ENCODE peak calls at places on chromosomes 2 and 18, in four cellular contexts. E is HepG2, I is GM12878, A is K562. S is an unnamed sample.

GRCh38 chr2:165952600-165953210 is 871 bp downstream of the TTC21B start:
- DNase-seq in A (no peak), I (no peak), E (peak; percentile 12), S (no peak)

GRCh38 chr2:171763602-171764001 is 76.3 kb downstream of the DYNC1I2 start:
- DNase-seq in A (no peak), I (no peak), E (peak; percentile 54), S (no peak)

GRCh38 chr18:32771871-32772499 is 838 bp downstream of the KLHL14 start:
- DNase-seq in I (no peak), A (no peak), E (no peak), S (peak; percentile 62)

GRCh38 chr2:9644603-9645002 is 13.8 kb upstream of the YWHAQ start:
- DNase-seq in E (no peak), A (no peak), I (no peak), S (no peak)

GRCh38 chr2:41981417-41981816 is 66.4 kb upstream of the PKDCC start:
- DNase-seq in A (no peak), E (no peak), I (no peak), S (no peak)

GRCh38 chr2:185316383-185316782 is 422.2 kb upstream of the FSIP2 start:
- DNase-seq in E (peak; percentile 9), I (peak; percentile 2), A (no peak), S (no peak)

GRCh38 chr2:80020061-80020460 is 284.5 kb downstream of the LRRTM1 start:
- DNase-seq in E (no peak), I (no peak), A (no peak), S (no peak)

GRCh38 chr2:241559489-241560180 is 1.1 kb downstream of the BOK start:
- DNase-seq in E (peak; percentile 61), I (no peak), A (peak; percentile 42), S (no peak)

GRCh38 chr2:12486205-12487118 is 230.3 kb upstream of the TRIB2 start:
- DNase-seq in I (no peak), A (no peak), E (peak; percentile 29), S (no peak)

DNA sequence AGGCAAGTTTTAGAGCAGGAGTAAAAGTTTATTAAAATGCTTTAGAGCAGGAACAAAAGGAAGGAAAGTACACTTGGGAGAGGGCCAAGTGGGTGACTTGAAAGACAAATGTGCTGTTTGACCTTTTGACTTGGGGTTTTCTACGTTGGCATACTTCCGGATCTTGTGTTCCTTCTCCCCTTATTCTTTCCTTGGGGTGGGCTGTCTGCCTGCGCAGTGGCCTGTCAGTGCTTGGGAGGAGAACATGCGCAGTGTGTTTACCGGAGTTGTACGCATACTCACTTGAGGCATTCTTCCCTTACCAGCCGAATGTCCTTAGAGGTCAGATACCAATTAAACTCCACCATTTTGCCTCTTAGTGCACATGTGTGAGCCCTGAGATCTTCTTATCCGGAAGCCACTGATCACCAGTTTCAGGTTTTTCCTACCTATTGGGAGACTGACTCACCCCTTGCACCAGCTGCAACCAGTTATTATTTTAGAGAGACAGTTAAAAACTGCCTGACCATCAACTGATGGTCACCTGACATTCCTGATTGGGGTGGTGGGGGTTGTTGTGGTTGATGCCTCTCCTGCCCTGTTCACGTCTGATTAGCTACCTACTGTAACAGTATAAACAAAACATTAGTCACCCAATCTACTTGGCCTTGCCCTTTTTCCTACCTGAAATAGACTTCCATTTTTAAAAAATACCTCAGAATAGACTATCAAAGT is 67.5 kb downstream of the NYAP2 start:
- DNase-seq in E (no peak), A (peak; percentile 13), I (no peak), S (no peak)
- TF ChIP-seq CBFB in E (no peak), A (no peak), I (no peak), S (no peak)

GRCh38 chr18:59779979-59780378 is 82.8 kb upstream of the CCBE1 start:
- DNase-seq in A (no peak), I (no peak), E (no peak), S (no peak)

GRCh38 chr18:59778434-59778833 is 81.2 kb upstream of the CCBE1 start:
- DNase-seq in E (no peak), A (no peak), I (no peak), S (no peak)

GRCh38 chr18:59787998-59788875 is 91.0 kb upstream of the CCBE1 start:
- DNase-seq in A (no peak), E (no peak), I (no peak), S (no peak)

GRCh38 chr18:59784694-59785093 is 87.5 kb upstream of the CCBE1 start:
- DNase-seq in E (no peak), A (no peak), I (no peak), S (no peak)

GRCh38 chr18:59783138-59783537 is 85.9 kb upstream of the CCBE1 start:
- DNase-seq in A (no peak), I (peak; percentile 9), E (peak; percentile 72), S (peak; percentile 42)
- TF ChIP-seq CBFB in A (no peak), I (no peak), E (no peak), S (no peak)

GRCh38 chr2:111975053-111975552 is 76.7 kb downstream of the MERTK start:
- DNase-seq in A (no peak), E (peak; percentile 75), I (no peak), S (no peak)
- TF ChIP-seq CBFB in A (no peak), E (no peak), I (no peak), S (no peak)

DNA sequence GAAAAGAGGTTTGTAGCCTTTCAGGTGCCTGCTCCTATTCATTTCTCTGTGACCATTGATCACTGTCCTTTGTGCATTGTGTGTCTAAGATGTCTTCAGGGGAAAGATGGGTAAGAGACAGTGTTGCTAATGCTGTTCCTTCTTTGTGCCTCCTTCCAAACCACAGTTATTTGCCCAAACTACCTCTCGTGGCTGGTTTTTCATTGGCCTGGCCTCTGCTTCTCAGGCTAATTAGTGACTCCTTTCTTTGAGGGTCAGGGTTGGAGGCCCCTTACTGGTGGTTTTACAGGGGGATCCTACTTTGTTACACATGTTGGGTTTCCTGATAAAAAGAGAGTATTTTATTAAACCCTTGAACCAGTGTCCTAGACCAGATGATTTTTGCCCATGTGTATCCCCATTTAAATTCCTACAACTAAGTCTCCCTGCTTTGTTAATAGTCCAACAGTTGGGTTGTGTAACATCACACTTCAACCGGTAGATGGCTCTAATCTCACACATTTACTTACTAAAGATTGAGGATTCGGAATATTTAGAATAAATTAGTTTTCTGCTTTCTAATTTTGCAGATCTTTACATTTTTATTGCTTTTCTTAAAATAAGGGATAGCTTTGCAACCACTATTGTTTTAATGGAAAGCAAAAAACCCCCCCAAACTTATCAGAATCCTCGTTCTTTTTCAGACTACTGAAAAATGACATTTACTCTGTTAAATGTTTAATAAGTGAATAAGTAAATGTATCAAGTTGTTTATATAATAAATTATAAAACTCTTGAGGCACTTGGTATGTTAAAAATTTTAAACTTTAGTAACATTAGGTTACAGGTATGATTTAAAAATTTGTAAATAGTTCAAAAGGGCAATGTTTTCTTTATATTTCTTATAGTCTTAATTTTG is 2.4 kb downstream of the MARS2 start:
- DNase-seq in I (no peak), A (no peak), E (peak; percentile 61), S (no peak)
- TF ChIP-seq CBFB in I (no peak), A (no peak), E (no peak), S (no peak)

DNA sequence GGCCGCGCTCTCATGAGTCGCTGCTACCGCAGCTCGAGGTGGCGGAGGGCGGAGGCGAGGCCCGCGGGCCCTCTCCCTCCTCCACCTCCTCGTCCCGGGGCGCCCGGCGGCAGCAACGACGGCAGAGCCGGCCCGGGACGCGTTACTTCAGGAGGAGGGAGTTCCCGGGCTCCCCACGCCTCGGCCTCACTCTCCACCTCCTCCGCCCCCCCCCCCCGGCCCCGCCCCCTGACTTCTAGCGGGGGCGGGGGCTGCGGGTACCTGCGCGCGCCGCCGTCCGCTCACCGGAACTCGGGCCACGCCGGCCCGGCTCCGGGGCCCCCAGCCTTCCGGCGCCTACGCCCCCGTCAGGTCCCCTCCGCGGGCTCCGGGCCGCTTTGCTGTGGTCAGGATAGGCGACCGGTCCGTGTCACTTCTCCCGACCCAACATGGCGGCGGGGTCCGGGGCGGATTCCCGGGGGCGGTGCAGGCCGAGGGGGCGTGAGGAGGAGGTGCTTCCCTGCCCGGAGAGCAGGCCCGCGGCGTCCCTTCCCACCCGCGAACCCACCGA is at the start of gene YES1:
- DNase-seq in I (no peak), A (peak; percentile 96), E (peak; percentile 78), S (peak; percentile 83)
- TF ChIP-seq CBFB in I (no peak), A (no peak), E (peak; percentile 50), S (no peak)

DNA sequence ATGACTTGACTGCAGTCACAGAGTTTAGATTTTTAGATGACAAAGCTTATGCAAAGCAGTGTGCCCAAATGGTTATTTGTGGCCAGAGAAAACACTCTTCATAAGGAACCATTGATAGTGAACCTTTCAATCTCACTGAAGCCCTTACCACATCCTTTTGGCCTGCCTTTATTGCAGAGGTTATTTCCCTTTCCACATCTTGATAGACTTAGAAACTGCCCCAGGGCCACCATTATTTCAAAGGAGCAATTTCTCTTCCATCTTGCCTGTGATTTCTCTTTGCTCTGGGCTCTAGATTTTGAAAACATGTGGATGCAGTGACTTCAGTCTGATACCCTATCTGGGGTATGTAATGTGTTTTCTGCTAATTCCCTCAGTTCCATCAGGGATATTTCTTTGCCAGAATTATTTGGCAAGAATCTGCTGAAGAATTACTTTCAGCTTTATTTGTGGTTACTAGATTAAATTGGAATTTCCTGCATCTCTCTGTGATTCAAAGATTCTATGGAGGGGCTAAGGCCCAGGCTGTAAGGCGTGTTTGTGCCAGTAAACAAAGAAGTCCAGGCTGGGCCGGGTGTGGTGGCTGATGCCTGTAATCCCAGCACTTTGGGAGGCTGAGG is 51.0 kb downstream of the MOGAT1 start:
- DNase-seq in I (peak; percentile 64), E (no peak), A (no peak), S (no peak)
- TF ChIP-seq CBFB in I (peak; percentile 41), E (no peak), A (no peak), S (no peak)

DNA sequence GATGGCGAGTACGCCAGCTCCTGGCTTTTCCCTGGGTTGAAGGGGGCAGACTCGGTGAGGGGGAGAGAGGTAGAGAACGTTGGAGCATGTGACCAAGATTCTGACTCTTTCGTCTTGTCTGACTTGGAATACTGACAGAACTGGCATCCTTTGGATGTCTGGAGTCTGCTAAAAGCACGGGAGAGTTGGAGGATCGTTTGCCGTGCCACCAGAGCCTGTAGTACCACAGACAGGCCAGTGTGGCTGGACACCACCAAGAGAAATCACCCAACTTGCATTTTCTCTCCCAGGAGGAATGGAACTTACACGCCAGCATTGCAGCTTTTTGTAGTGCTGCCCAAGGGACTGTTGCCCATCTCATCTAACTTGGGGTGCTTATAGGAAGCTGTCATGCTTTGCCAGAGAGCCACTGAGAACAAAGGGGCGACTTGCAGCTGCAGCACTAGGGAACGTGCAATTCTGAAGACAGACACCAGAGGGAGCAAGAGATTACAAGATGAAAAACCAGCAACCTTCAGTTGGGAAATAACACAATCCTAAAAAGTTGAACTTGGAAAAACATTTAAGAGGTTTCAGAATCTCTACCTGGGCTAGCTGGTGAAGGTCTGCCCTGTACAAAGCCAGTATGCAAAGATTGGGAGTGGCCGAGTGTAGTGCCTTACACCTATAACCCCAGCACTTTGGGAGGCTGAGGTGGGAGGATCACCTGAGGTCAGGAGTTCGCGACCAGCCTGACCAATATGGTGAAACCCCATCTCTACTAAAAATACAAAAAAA is 24.1 kb downstream of the PSMG2 start:
- DNase-seq in I (no peak), A (peak; percentile 63), E (peak; percentile 65), S (peak; percentile 60)
- TF ChIP-seq CBFB in I (no peak), A (no peak), E (no peak), S (no peak)

DNA sequence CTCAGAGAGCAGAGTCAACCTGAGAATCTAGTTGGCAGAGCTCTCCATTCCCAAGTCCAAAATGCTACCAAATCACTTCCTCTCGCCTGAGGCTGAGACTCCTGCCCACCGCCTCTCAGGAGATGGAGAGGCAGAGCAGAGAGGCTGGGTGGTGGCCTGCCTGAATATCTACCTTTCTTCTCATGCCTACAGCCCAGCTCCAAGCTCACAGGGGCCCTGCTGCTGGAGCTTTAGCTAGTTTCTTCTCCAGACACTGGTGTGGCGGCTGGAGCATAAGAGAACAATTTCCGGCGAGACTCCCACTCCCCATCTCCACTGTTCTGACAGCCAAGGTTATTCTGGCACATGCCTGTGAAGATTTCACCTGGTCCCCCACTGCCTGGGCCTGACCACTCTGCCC is 8.1 kb upstream of the CYP26B1 start:
- DNase-seq in I (no peak), A (no peak), E (no peak), S (no peak)
- TF ChIP-seq CBFB in I (no peak), A (no peak), E (no peak), S (no peak)